ENCODE peak calls at places on chromosomes 3 and 15, in eight cellular contexts. V is A549, K is heart left ventricle, F is IMR-90, C is colonic mucosa, Y is AG04450, I is heart right ventricle, E is left ventricle myocardium inferior. Z is an unnamed sample.

GRCh38 chr3:79052054-79052681 is 715.6 kb downstream of the ROBO1 start:
- DNase-seq in V (no peak), K (no peak), F (no peak), C (no peak), Y (no peak), I (no peak), E (no peak), Z (peak; percentile 62)

GRCh38 chr15:70127288-70127746 is 29.6 kb upstream of the TLE3 start:
- DNase-seq in V (no peak), K (peak; percentile 57), F (no peak), C (no peak), Y (no peak), I (peak; percentile 58), E (peak; percentile 55), Z (no peak)

GRCh38 chr3:171809513-171810277 is 588 bp downstream of the PLD1 start:
- DNase-seq in V (peak; percentile 67), K (no peak), F (peak; percentile 95), C (peak; percentile 81), Y (peak; percentile 82), I (peak; percentile 88), E (peak; percentile 90), Z (peak; percentile 67)

GRCh38 chr15:77032052-77032646 is 37.2 kb downstream of the PSTPIP1 start:
- DNase-seq in V (no peak), K (peak; percentile 16), F (no peak), C (peak; percentile 15), Y (no peak), I (no peak), E (no peak), Z (no peak)

GRCh38 chr15:72472907-72473669 is 1.0 kb upstream of the ARIH1 start:
- DNase-seq in V (no peak), K (no peak), F (peak; percentile 53), C (no peak), Y (no peak), I (no peak), E (no peak), Z (peak; percentile 40)

GRCh38 chr3:141575879-141576743 is 89.3 kb downstream of the RASA2 start:
- DNase-seq in V (peak; percentile 25), K (no peak), F (peak; percentile 40), C (no peak), Y (no peak), I (no peak), E (no peak), Z (peak; percentile 33)

GRCh38 chr3:51958603-51959521 is 3.7 kb downstream of the GPR62 start:
- DNase-seq in V (no peak), K (no peak), F (no peak), C (no peak), Y (no peak), I (no peak), E (no peak), Z (no peak)

GRCh38 chr3:29906906-29907305 is 626.0 kb downstream of the RBMS3 start:
- DNase-seq in V (no peak), K (no peak), F (no peak), C (no peak), Y (no peak), I (no peak), E (no peak), Z (no peak)

GRCh38 chr15:69302929-69303328 is 4.2 kb downstream of the PAQR5 start:
- DNase-seq in V (no peak), K (no peak), F (no peak), C (no peak), Y (no peak), I (no peak), E (no peak), Z (no peak)

GRCh38 chr3:58173670-58174472 is 36.9 kb downstream of the DNASE1L3 start:
- DNase-seq in V (no peak), K (peak; percentile 52), F (no peak), C (peak; percentile 68), Y (no peak), I (peak; percentile 58), E (peak; percentile 58), Z (peak; percentile 71)

GRCh38 chr3:161042023-161042501 is 63.1 kb downstream of the B3GALNT1 start:
- DNase-seq in V (no peak), K (no peak), F (no peak), C (no peak), Y (no peak), I (no peak), E (no peak), Z (no peak)

GRCh38 chr15:93241696-93242585 is 152.9 kb upstream of the RGMA start:
- DNase-seq in V (no peak), K (no peak), F (no peak), C (no peak), Y (no peak), I (no peak), E (no peak), Z (peak; percentile 89)

GRCh38 chr3:122188758-122189157 is 5.3 kb downstream of the CASR start:
- DNase-seq in V (no peak), K (no peak), F (no peak), C (no peak), Y (no peak), I (no peak), E (no peak), Z (no peak)

GRCh38 chr3:122186372-122186771 is 2.9 kb downstream of the CASR start:
- DNase-seq in V (no peak), K (no peak), F (no peak), C (peak; percentile 54), Y (no peak), I (no peak), E (no peak), Z (no peak)

GRCh38 chr3:122183521-122183892 is at the start of gene CASR:
- DNase-seq in V (no peak), K (no peak), F (no peak), C (no peak), Y (no peak), I (no peak), E (no peak), Z (peak; percentile 38)

GRCh38 chr3:122184591-122184929 is 1.1 kb downstream of the CASR start:
- DNase-seq in V (no peak), K (no peak), F (no peak), C (no peak), Y (no peak), I (no peak), E (no peak), Z (peak; percentile 1)

GRCh38 chr3:122183893-122184590 is 574 bp downstream of the CASR start:
- DNase-seq in V (no peak), K (no peak), F (no peak), C (no peak), Y (no peak), I (no peak), E (no peak), Z (peak; percentile 4)
- H3K4me3 ChIP-seq in V (peak overlapping the region; percentile 29), K (no peak overlapping the region), F (no peak overlapping the region), C (peak overlapping the region; percentile 24), Y (no peak overlapping the region), I (no peak overlapping the region), E (peak overlapping the region; percentile 44), Z (peak overlapping the region; percentile 45)

DNA sequence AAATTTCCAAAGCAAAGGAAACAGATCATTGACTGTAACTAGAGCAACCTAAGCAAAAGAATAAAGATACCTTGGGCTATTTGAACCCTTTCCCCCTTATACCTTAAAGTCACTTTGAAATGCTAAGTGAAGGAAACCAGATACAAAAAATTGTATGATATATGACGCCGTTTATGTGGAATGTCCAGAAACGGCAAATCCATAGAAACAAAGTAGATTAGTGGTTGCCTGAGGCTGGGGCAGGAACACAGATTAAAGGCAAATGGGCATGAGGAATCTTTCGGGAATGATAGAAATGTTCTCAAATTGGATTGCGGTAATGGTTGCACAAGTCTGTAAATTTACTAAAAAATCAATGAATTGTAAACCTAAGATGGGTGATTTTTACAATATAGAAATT is 160.1 kb upstream of the CCDC54 start:
- DNase-seq in V (no peak), K (no peak), F (peak; percentile 87), C (no peak), Y (peak; percentile 67), I (no peak), E (no peak), Z (no peak)
- H3K4me3 ChIP-seq in V (no peak overlapping the region), K (no peak overlapping the region), F (no peak overlapping the region), C (no peak overlapping the region), Y (no peak overlapping the region), I (no peak overlapping the region), E (no peak overlapping the region), Z (no peak overlapping the region)

GRCh38 chr3:128489860-128490649 is 2.9 kb downstream of the GATA2 start:
- DNase-seq in V (no peak), K (no peak), F (no peak), C (peak; percentile 33), Y (no peak), I (no peak), E (no peak), Z (peak; percentile 92)

GRCh38 chr3:128488995-128489859 is 3.8 kb downstream of the GATA2 start:
- DNase-seq in V (no peak), K (peak; percentile 82), F (no peak), C (peak; percentile 52), Y (no peak), I (peak; percentile 84), E (peak; percentile 57), Z (peak; percentile 79)

GRCh38 chr3:128487813-128488635 is 5.0 kb downstream of the GATA2 start:
- DNase-seq in V (peak; percentile 89), K (peak; percentile 90), F (peak; percentile 87), C (peak; percentile 86), Y (peak; percentile 80), I (peak; percentile 94), E (peak; percentile 89), Z (peak; percentile 94)

GRCh38 chr3:128487538-128487812 is 5.5 kb downstream of the GATA2 start:
- DNase-seq in V (no peak), K (no peak), F (no peak), C (no peak), Y (no peak), I (no peak), E (no peak), Z (no peak)

GRCh38 chr3:128488636-128488994 is 4.4 kb downstream of the GATA2 start:
- DNase-seq in V (no peak), K (no peak), F (no peak), C (no peak), Y (no peak), I (no peak), E (no peak), Z (peak; percentile 70)
- H3K4me3 ChIP-seq in V (peak overlapping the region; percentile 84), K (peak overlapping the region; percentile 66), F (no peak overlapping the region), C (peak overlapping the region; percentile 58), Y (peak overlapping the region; percentile 82), I (peak overlapping the region; percentile 62), E (peak overlapping the region; percentile 81), Z (no peak overlapping the region)

GRCh38 chr3:48303021-48303420 is 30.4 kb downstream of the SPINK8 start:
- DNase-seq in V (no peak), K (no peak), F (no peak), C (no peak), Y (no peak), I (no peak), E (no peak), Z (no peak)
- H3K4me3 ChIP-seq in V (no peak overlapping the region), K (no peak overlapping the region), F (no peak overlapping the region), C (no peak overlapping the region), Y (no peak overlapping the region), I (no peak overlapping the region), E (no peak overlapping the region), Z (no peak overlapping the region)

GRCh38 chr3:67033091-67033490 is 35.0 kb downstream of the KBTBD8 start:
- DNase-seq in V (no peak), K (no peak), F (no peak), C (no peak), Y (no peak), I (no peak), E (no peak), Z (no peak)
- H3K4me3 ChIP-seq in V (no peak overlapping the region), K (no peak overlapping the region), F (no peak overlapping the region), C (no peak overlapping the region), Y (no peak overlapping the region), I (no peak overlapping the region), E (no peak overlapping the region), Z (no peak overlapping the region)

Z was measured in mesendoderm.